ENCODE peak calls at places on chromosome 14, in four cellular contexts. Y is adrenal gland, X is lower lobe of right lung, T is A673. A is an unnamed sample.

GRCh38 chr14:89165189-89165809 is 251.7 kb downstream of the FOXN3 start:
- DNase-seq in Y (no peak), X (no peak), T (no peak), A (no peak)

GRCh38 chr14:67187826-67188225 is 1.4 kb upstream of the GARIN2 start:
- DNase-seq in Y (no peak), X (no peak), T (no peak), A (peak; percentile 30)

GRCh38 chr14:68088463-68088862 is 268.9 kb downstream of the RAD51B start:
- DNase-seq in Y (no peak), X (no peak), T (peak; percentile 32), A (no peak)

GRCh38 chr14:99860219-99860618 is 67.0 kb downstream of the EML1 start:
- DNase-seq in Y (no peak), X (no peak), T (no peak), A (no peak)

GRCh38 chr14:29580763-29581162 is 346.9 kb downstream of the PRKD1 start:
- DNase-seq in Y (no peak), X (no peak), T (no peak), A (no peak)

GRCh38 chr14:95444132-95445129 is 72.0 kb downstream of the SYNE3 start:
- DNase-seq in Y (no peak), X (no peak), T (no peak), A (no peak)

GRCh38 chr14:94681300-94682060 is 69.3 kb downstream of the SERPINA3 start:
- DNase-seq in Y (peak; percentile 58), X (no peak), T (peak; percentile 56), A (peak; percentile 56)

GRCh38 chr14:29442720-29443119 is 484.9 kb downstream of the PRKD1 start:
- DNase-seq in Y (no peak), X (no peak), T (peak; percentile 86), A (no peak)

GRCh38 chr14:63563370-63564026 is 20.3 kb upstream of the PPP2R5E start:
- DNase-seq in Y (no peak), X (no peak), T (no peak), A (no peak)

GRCh38 chr14:57498035-57498434 is 4.4 kb upstream of the CCDC198 start:
- DNase-seq in Y (no peak), X (no peak), T (no peak), A (no peak)

GRCh38 chr14:22558221-22558913 is 30.7 kb downstream of the DAD1 start:
- DNase-seq in Y (no peak), X (no peak), T (no peak), A (no peak)

GRCh38 chr14:30108975-30109700 is 181.5 kb upstream of the PRKD1 start:
- DNase-seq in Y (no peak), X (no peak), T (no peak), A (no peak)

GRCh38 chr14:49900973-49901372 is 8.1 kb downstream of the ARF6 start:
- DNase-seq in Y (no peak), X (no peak), T (no peak), A (no peak)

GRCh38 chr14:66959437-66960050 is 229.7 kb upstream of the GARIN2 start:
- DNase-seq in Y (no peak), X (no peak), T (no peak), A (no peak)

GRCh38 chr14:22339277-22339676 is 249.7 kb downstream of the DAD1 start:
- DNase-seq in Y (peak; percentile 60), X (no peak), T (peak; percentile 11), A (no peak)

GRCh38 chr14:101876539-101876938 is 87.8 kb upstream of the DYNC1H1 start:
- DNase-seq in Y (peak; percentile 88), X (peak; percentile 81), T (peak; percentile 7), A (no peak)

GRCh38 chr14:50971122-50971781 is 27.0 kb upstream of the PYGL start:
- DNase-seq in Y (no peak), X (no peak), T (no peak), A (no peak)

GRCh38 chr14:61472025-61472672 is 150.8 kb downstream of the PRKCH start:
- DNase-seq in Y (peak; percentile 66), X (no peak), T (no peak), A (no peak)

GRCh38 chr14:60204104-60204842 is 39.1 kb upstream of the DHRS7 start:
- DNase-seq in Y (no peak), X (no peak), T (no peak), A (no peak)

GRCh38 chr14:20522332-20522731 is 17.0 kb downstream of the RNASE10 start:
- DNase-seq in Y (no peak), X (no peak), T (no peak), A (no peak)

GRCh38 chr14:70318635-70319013 is 40.9 kb downstream of the COX16 start:
- DNase-seq in Y (no peak), X (no peak), T (no peak), A (no peak)

GRCh38 chr14:36430662-36431084 is 89.4 kb downstream of the NKX2-1 start:
- DNase-seq in Y (no peak), X (no peak), T (no peak), A (no peak)

GRCh38 chr14:32560213-32560857 is 231.2 kb downstream of the AKAP6 start:
- DNase-seq in Y (peak; percentile 49), X (no peak), T (peak; percentile 79), A (peak; percentile 61)

GRCh38 chr14:51862171-51862838 is 1.9 kb downstream of the GNG2 start:
- DNase-seq in Y (no peak), X (no peak), T (no peak), A (no peak)

GRCh38 chr14:24260026-24260779 is 2.8 kb downstream of the TGM1 start:
- DNase-seq in Y (no peak), X (peak; percentile 31), T (no peak), A (no peak)

GRCh38 chr14:75471059-75471458 is 43.2 kb downstream of the JDP2 start:
- DNase-seq in Y (no peak), X (no peak), T (no peak), A (no peak)

GRCh38 chr14:54803396-54803795 is 99.2 kb downstream of the GCH1 start:
- DNase-seq in Y (no peak), X (no peak), T (no peak), A (no peak)

GRCh38 chr14:85536835-85537195 is 6.9 kb downstream of the FLRT2 start:
- DNase-seq in Y (no peak), X (no peak), T (peak; percentile 61), A (no peak)

GRCh38 chr14:100862277-100862676 is 36.4 kb downstream of the MEG3 start:
- DNase-seq in Y (peak; percentile 83), X (peak; percentile 19), T (no peak), A (no peak)

GRCh38 chr14:32593290-32593942 is 264.3 kb downstream of the AKAP6 start:
- DNase-seq in Y (no peak), X (no peak), T (no peak), A (no peak)

GRCh38 chr14:62062645-62063044 is 300.4 kb downstream of the SNAPC1 start:
- DNase-seq in Y (no peak), X (no peak), T (no peak), A (no peak)

GRCh38 chr14:50550294-50550693 is 9.7 kb upstream of the ATL1 start:
- DNase-seq in Y (no peak), X (no peak), T (no peak), A (no peak)

GRCh38 chr14:54348923-54349615 is 47.7 kb upstream of the CDKN3 start:
- DNase-seq in Y (peak; percentile 21), X (no peak), T (peak; percentile 43), A (peak; percentile 17)

GRCh38 chr14:22314183-22314820 is 274.7 kb downstream of the DAD1 start:
- DNase-seq in Y (no peak), X (no peak), T (peak; percentile 88), A (peak; percentile 15)

GRCh38 chr14:102917469-102918211 is 4.8 kb upstream of the AMN start:
- DNase-seq in Y (no peak), X (peak; percentile 66), T (peak; percentile 78), A (peak; percentile 77)

GRCh38 chr14:31945074-31945613 is 132.0 kb upstream of the ARHGAP5 start:
- DNase-seq in Y (no peak), X (no peak), T (no peak), A (no peak)

GRCh38 chr14:61234215-61234916 is 46.8 kb downstream of the TMEM30B start:
- DNase-seq in Y (no peak), X (no peak), T (no peak), A (no peak)

GRCh38 chr14:44448816-44449411 is 58.2 kb downstream of the FSCB start:
- DNase-seq in Y (no peak), X (no peak), T (no peak), A (no peak)

GRCh38 chr14:44444454-44444853 is 62.6 kb downstream of the FSCB start:
- DNase-seq in Y (no peak), X (no peak), T (no peak), A (no peak)

GRCh38 chr14:44453433-44454171 is 53.5 kb downstream of the FSCB start:
- DNase-seq in Y (no peak), X (no peak), T (peak; percentile 42), A (no peak)

GRCh38 chr14:44446965-44447364 is 60.1 kb downstream of the FSCB start:
- DNase-seq in Y (no peak), X (no peak), T (no peak), A (no peak)

GRCh38 chr14:44449694-44450093 is 57.4 kb downstream of the FSCB start:
- DNase-seq in Y (no peak), X (no peak), T (no peak), A (no peak)
- H3K4me3 ChIP-seq in Y (no peak overlapping the region), X (no peak overlapping the region), T (no peak overlapping the region), A (no peak overlapping the region)

DNA sequence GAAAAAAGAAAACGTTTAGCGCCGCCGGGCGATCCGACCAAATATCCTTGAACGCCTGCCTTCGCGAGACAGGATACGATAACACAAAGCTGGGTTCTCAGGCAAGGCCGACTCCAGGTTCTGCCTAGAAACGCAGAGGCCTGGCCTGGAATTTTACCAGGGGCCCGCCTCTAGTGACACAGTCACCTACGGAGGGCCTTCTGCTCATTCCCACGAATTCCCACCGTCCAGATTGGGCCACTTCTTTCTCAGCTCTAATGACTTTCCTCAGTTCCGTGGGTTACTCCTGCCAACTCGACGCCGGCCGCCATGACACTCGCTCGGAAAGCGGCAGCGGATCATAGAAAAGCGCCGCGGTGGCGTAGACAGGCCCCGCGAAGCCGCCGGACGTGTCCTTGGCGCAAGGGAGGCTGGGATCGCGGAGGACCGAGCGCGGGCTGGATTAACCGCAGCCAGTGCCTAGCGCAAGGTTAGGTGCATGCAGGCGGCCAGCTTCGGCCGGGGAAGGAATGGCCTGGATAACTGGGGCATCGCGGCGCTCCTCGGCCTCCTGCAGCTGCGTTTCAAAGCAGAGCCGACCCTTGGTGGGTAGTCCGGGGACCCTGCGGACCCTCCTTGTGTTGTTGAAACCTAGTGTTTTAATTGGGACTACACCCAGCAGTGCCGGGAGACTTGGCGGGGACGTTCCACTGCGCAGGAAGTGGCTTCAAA is at the start of gene TRIP11:
- DNase-seq in Y (peak; percentile 93), X (peak; percentile 97), T (peak; percentile 96), A (peak; percentile 97)
- TF ChIP-seq CTCF in Y (no peak), X (no peak), T (no peak), A (no peak)

GRCh38 chr14:77142289-77142814 is 761 bp upstream of the ZDHHC22 start:
- DNase-seq in Y (no peak), X (no peak), T (no peak), A (peak; percentile 82)
- H3K27me3 ChIP-seq in Y (peaks cover 69% of the 10 kb centered on the region), X (peaks cover 96% of the 10 kb centered on the region), T (peaks cover 62% of the 10 kb centered on the region), A (no peaks in the 10 kb centered on the region)

GRCh38 chr14:73786632-73786941 is 65.0 kb upstream of the PTGR2 start:
- DNase-seq in Y (no peak), X (peak; percentile 68), T (peak; percentile 35), A (peak; percentile 36)

GRCh38 chr14:73786942-73787759 is 64.5 kb upstream of the PTGR2 start:
- DNase-seq in Y (no peak), X (peak; percentile 82), T (peak; percentile 57), A (peak; percentile 40)

GRCh38 chr14:73787760-73788508 is 63.7 kb upstream of the PTGR2 start:
- DNase-seq in Y (no peak), X (no peak), T (no peak), A (no peak)

GRCh38 chr14:73789996-73790581 is 61.5 kb upstream of the PTGR2 start:
- DNase-seq in Y (no peak), X (no peak), T (no peak), A (no peak)

GRCh38 chr14:73788871-73789590 is 62.6 kb upstream of the PTGR2 start:
- DNase-seq in Y (no peak), X (no peak), T (no peak), A (no peak)
- H3K4me3 ChIP-seq in Y (no peak overlapping the region), X (peak overlapping the region; percentile 74), T (no peak overlapping the region), A (no peak overlapping the region)

A was measured in WERI-Rb-1.